ENCODE peak calls at places on chromosomes 16 and 17, in five cellular contexts. N is ascending aorta, F is Peyer's patch, Q is fibroblast of lung, B is left ventricle myocardium inferior. O is an unnamed sample.

GRCh38 chr17:45110676-45111611 is 21.4 kb downstream of the PLCD3 start:
- DNase-seq in N (no peak), F (no peak), Q (no peak), B (peak; percentile 60), O (no peak)

GRCh38 chr16:31869511-31870201 is 4.0 kb upstream of the ZNF267 start:
- DNase-seq in B (no peak), Q (peak; percentile 56), F (no peak), N (peak; percentile 64), O (no peak)

GRCh38 chr16:56241596-56241995 is 50.3 kb downstream of the GNAO1 start:
- DNase-seq in F (no peak), B (no peak), N (no peak), Q (no peak), O (no peak)

GRCh38 chr16:59593256-59593655 is 859.1 kb upstream of the GOT2 start:
- DNase-seq in Q (peak; percentile 69), B (no peak), F (no peak), N (no peak), O (no peak)

GRCh38 chr17:45577571-45578279 is 87.2 kb upstream of the PLEKHM1 start:
- DNase-seq in N (no peak), B (no peak), Q (no peak), F (no peak), O (no peak)

GRCh38 chr17:38578229-38578628 is 27.5 kb downstream of the SRCIN1 start:
- DNase-seq in F (no peak), B (no peak), N (no peak), Q (no peak), O (no peak)

GRCh38 chr16:67294171-67294757 is 14.9 kb downstream of the PLEKHG4 start:
- DNase-seq in F (no peak), N (no peak), Q (no peak), B (no peak), O (no peak)

GRCh38 chr17:44905006-44906000 is 6.1 kb upstream of the EFTUD2 start:
- DNase-seq in Q (no peak), F (peak; percentile 79), B (no peak), N (no peak), O (peak; percentile 7)

GRCh38 chr17:44981221-44981968 is 13.3 kb upstream of the C1QL1 start:
- DNase-seq in B (no peak), F (no peak), N (no peak), Q (peak; percentile 91), O (no peak)

GRCh38 chr17:28492352-28493310 is 13.5 kb upstream of the FOXN1 start:
- DNase-seq in N (no peak), F (no peak), B (no peak), Q (peak; percentile 9), O (no peak)

GRCh38 chr17:2207815-2208515 is 95.6 kb downstream of the SMG6 start:
- DNase-seq in Q (no peak), F (no peak), B (no peak), N (no peak), O (no peak)

GRCh38 chr16:12133738-12134137 is 157.2 kb downstream of the SNX29 start:
- DNase-seq in Q (no peak), B (no peak), F (no peak), N (no peak), O (no peak)
- H3K4me3 ChIP-seq in Q (no peak overlapping the region), B (no peak overlapping the region), F (no peak overlapping the region), N (no peak overlapping the region), O (no peak overlapping the region)

GRCh38 chr17:6098050-6098449 is 27.9 kb downstream of the WSCD1 start:
- DNase-seq in B (no peak), N (no peak), F (peak; percentile 5), Q (no peak), O (no peak)
- H3K27ac ChIP-seq in B (peak overlapping the region; percentile 83), N (no peak overlapping the region), F (no peak overlapping the region), Q (no peak overlapping the region), O (no peak overlapping the region)

DNA sequence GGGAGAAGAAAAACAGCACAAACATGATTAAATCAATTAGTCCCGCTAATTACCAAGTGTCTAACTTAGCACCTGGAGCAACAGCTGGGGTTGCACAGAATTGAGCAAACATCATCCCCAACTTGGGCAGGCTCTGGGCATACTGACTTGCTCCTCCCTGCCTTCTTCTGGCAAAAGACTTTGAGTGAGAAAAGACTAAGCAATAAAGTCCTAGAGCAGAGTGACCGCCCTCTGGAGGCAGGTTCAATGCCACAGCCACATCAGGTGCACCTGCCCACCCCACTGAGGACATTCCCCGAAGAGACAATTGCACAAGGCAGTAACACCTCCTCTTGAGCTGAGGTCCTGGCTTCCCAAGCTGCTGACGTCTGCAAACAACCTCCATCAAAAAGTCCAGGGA is 358.3 kb downstream of the SOX9 start:
- DNase-seq in F (no peak), Q (no peak), B (no peak), N (no peak), O (no peak)
- TF ChIP-seq CTCF in F (no peak), Q (no peak), B (no peak), N (no peak), O (no peak)

DNA sequence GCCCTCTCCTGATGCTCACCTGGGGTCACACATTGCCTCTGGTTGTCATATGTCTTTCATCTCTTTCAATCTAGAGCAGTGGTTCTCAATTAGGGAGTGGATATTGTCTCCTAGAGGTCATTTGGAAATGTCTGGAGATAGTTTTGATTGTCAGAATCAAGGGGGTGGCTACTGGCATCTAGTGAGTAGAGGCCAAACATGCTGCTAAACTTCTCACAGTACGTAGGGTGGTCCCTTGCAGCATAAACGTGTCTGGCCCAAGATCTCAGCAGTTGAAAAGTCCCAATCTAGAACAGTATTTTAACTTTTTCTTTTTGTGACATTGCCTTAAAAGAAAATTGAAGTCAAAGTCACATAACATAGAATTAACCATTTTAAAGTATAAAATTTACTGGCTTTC is 30.5 kb upstream of the SLC5A10 start:
- DNase-seq in F (no peak), B (no peak), N (no peak), Q (no peak), O (no peak)
- H3K4me3 ChIP-seq in F (no peak overlapping the region), B (no peak overlapping the region), N (no peak overlapping the region), Q (no peak overlapping the region), O (no peak overlapping the region)

DNA sequence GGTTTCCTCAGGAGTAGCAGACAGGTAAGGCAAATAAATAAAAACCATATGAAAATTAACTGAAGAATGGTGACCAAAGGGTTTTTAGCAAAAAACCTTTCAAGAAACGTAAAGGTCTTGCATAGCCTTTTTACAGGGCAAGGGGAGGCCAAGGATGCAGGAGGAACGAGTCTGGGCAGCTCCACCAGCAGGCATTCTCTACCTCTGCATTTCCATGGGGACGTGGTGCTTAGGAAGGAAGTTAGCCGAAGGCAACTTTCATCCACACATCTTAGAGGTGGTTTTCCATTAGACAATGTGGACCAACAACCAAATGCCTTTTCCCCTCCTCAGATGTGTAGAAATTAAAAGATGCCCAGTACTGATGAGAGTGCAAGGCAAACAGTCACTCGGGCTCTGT is 20.7 kb downstream of the TOM1L2 start:
- DNase-seq in B (no peak), N (no peak), F (no peak), Q (no peak), O (no peak)
- H3K27ac ChIP-seq in B (no peak overlapping the region), N (no peak overlapping the region), F (no peak overlapping the region), Q (no peak overlapping the region), O (no peak overlapping the region)